ENCODE peak calls at places on chromosomes 5 and 9, in five cellular contexts. One of them, this sample, is unnamed.

GRCh38 chr5:79464695-79465332 is 49.1 kb downstream of the HOMER1 start:
- DNase-seq in HCT116: peak
- DNase-seq in neural progenitor cell: peak
- DNase-seq in fibroblast of lung: peak
- DNase-seq in A549: peak
- DNase-seq in this sample: peak

GRCh38 chr5:148376198-148376597 is 7.6 kb upstream of the FBXO38 start:
- DNase-seq in HCT116: no peak
- DNase-seq in neural progenitor cell: no peak
- DNase-seq in fibroblast of lung: no peak
- DNase-seq in A549: no peak
- DNase-seq in this sample: no peak

GRCh38 chr9:105976257-105976656 is 281.9 kb downstream of the TMEM38B start:
- DNase-seq in HCT116: no peak
- DNase-seq in neural progenitor cell: no peak
- DNase-seq in fibroblast of lung: no peak
- DNase-seq in A549: no peak
- DNase-seq in this sample: no peak

GRCh38 chr5:143920772-143921171 is 108.8 kb downstream of the HMHB1 start:
- DNase-seq in HCT116: no peak
- DNase-seq in neural progenitor cell: no peak
- DNase-seq in fibroblast of lung: no peak
- DNase-seq in A549: no peak
- DNase-seq in this sample: peak

GRCh38 chr9:3954950-3955670 is 344.8 kb downstream of the GLIS3 start:
- DNase-seq in HCT116: no peak
- DNase-seq in neural progenitor cell: peak
- DNase-seq in fibroblast of lung: no peak
- DNase-seq in A549: no peak
- DNase-seq in this sample: no peak

GRCh38 chr9:94084314-94084713 is at the start of gene PTPDC1:
- DNase-seq in HCT116: peak
- DNase-seq in neural progenitor cell: peak
- DNase-seq in fibroblast of lung: peak
- DNase-seq in A549: no peak
- DNase-seq in this sample: peak

GRCh38 chr9:70257991-70258691 is 637 bp upstream of the SMC5 start:
- DNase-seq in HCT116: peak
- DNase-seq in neural progenitor cell: peak
- DNase-seq in fibroblast of lung: peak
- DNase-seq in A549: no peak
- DNase-seq in this sample: peak

GRCh38 chr9:127612993-127613954 is 1.2 kb downstream of the STXBP1 start:
- DNase-seq in HCT116: no peak
- DNase-seq in neural progenitor cell: peak
- DNase-seq in fibroblast of lung: peak
- DNase-seq in A549: peak
- DNase-seq in this sample: peak

GRCh38 chr5:33257807-33258491 is 182.8 kb upstream of the TARS1 start:
- DNase-seq in HCT116: peak
- DNase-seq in neural progenitor cell: no peak
- DNase-seq in fibroblast of lung: peak
- DNase-seq in A549: no peak
- DNase-seq in this sample: peak

GRCh38 chr9:78187763-78188495 is 47.9 kb upstream of the CEP78 start:
- DNase-seq in HCT116: no peak
- DNase-seq in neural progenitor cell: peak
- DNase-seq in fibroblast of lung: no peak
- DNase-seq in A549: no peak
- DNase-seq in this sample: no peak

GRCh38 chr5:2908086-2908485 is 156.6 kb upstream of the IRX2 start:
- DNase-seq in HCT116: no peak
- DNase-seq in neural progenitor cell: no peak
- DNase-seq in fibroblast of lung: no peak
- DNase-seq in A549: no peak
- DNase-seq in this sample: no peak

GRCh38 chr5:164145458-164145857 is 640.0 kb downstream of the MAT2B start:
- DNase-seq in HCT116: no peak
- DNase-seq in neural progenitor cell: no peak
- DNase-seq in fibroblast of lung: no peak
- DNase-seq in A549: no peak
- DNase-seq in this sample: no peak

GRCh38 chr5:133251296-133252132 is 199.7 kb downstream of the HSPA4 start:
- DNase-seq in HCT116: no peak
- DNase-seq in neural progenitor cell: no peak
- DNase-seq in fibroblast of lung: no peak
- DNase-seq in A549: no peak
- DNase-seq in this sample: peak

GRCh38 chr5:68176802-68177479 is 38.6 kb upstream of the PIK3R1 start:
- DNase-seq in HCT116: no peak
- DNase-seq in neural progenitor cell: no peak
- DNase-seq in fibroblast of lung: no peak
- DNase-seq in A549: no peak
- DNase-seq in this sample: no peak

GRCh38 chr5:3734621-3735020 is 139.0 kb downstream of the IRX1 start:
- DNase-seq in HCT116: no peak
- DNase-seq in neural progenitor cell: no peak
- DNase-seq in fibroblast of lung: no peak
- DNase-seq in A549: no peak
- DNase-seq in this sample: no peak

GRCh38 chr9:135370411-135371375 is 108.9 kb upstream of the PPP1R26 start:
- DNase-seq in HCT116: no peak
- DNase-seq in neural progenitor cell: no peak
- DNase-seq in fibroblast of lung: no peak
- DNase-seq in A549: no peak
- DNase-seq in this sample: peak

GRCh38 chr5:63022403-63022802 is 443.8 kb downstream of the LRRC70 start:
- DNase-seq in HCT116: no peak
- DNase-seq in neural progenitor cell: no peak
- DNase-seq in fibroblast of lung: no peak
- DNase-seq in A549: no peak
- DNase-seq in this sample: no peak

DNA sequence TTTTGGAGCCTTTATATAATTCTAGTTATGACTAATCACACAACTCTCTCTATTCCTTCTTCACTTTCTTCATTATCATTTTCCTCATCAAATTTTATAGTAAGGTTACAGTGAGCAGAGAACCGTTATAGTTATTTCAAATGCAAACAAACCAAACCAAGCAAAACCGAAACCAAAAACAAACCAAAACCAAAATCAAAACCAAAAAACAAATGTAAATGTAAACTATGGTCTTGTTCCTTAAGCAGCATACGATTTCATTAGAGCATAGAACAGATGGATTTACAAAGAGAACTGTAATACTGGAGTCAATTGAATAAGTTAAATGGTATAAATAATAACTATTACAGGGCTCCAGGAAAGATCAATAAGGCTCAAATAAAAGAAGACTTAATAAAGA is 447.1 kb downstream of the LRRC70 start:
- DNase-seq in HCT116: no peak
- DNase-seq in neural progenitor cell: no peak
- DNase-seq in fibroblast of lung: no peak
- DNase-seq in A549: no peak
- DNase-seq in this sample: no peak
- H3K4me2 ChIP-seq in HCT116: no peak
- H3K4me2 ChIP-seq in neural progenitor cell: no peak
- H3K4me2 ChIP-seq in fibroblast of lung: no peak
- H3K4me2 ChIP-seq in A549: no peak
- H3K4me2 ChIP-seq in this sample: no peak

DNA sequence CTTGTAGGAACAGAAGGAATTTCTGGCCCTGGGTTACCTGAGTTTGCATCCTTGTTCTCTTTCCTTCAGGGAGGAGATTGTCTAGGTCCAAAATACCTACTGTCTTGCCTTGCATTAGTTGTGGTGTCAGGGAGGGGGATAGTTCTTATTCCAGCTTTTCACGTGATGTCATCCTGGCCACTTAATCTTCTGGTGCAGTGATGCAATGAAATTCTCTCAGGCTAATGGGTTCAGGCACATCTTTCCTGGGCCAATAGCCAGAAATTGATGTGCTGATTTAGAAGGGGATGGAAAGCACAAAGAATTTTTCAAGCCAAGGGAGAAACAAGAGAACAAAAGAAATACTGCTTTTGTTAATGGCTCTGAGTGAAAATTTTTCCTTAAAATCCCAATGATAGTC is 89.5 kb upstream of the SV2C start:
- DNase-seq in HCT116: no peak
- DNase-seq in neural progenitor cell: no peak
- DNase-seq in fibroblast of lung: no peak
- DNase-seq in A549: no peak
- DNase-seq in this sample: no peak
- H3K27ac ChIP-seq in HCT116: no peak
- H3K27ac ChIP-seq in neural progenitor cell: no peak
- H3K27ac ChIP-seq in fibroblast of lung: no peak
- H3K27ac ChIP-seq in A549: no peak
- H3K27ac ChIP-seq in this sample: no peak

GRCh38 chr9:76650692-76651091 is 113.5 kb upstream of the PCA3 start:
- DNase-seq in HCT116: no peak
- DNase-seq in neural progenitor cell: no peak
- DNase-seq in fibroblast of lung: no peak
- DNase-seq in A549: no peak
- DNase-seq in this sample: no peak
- H3K4me2 ChIP-seq in HCT116: no peak
- H3K4me2 ChIP-seq in neural progenitor cell: peak
- H3K4me2 ChIP-seq in fibroblast of lung: peak
- H3K4me2 ChIP-seq in A549: no peak
- H3K4me2 ChIP-seq in this sample: no peak

DNA sequence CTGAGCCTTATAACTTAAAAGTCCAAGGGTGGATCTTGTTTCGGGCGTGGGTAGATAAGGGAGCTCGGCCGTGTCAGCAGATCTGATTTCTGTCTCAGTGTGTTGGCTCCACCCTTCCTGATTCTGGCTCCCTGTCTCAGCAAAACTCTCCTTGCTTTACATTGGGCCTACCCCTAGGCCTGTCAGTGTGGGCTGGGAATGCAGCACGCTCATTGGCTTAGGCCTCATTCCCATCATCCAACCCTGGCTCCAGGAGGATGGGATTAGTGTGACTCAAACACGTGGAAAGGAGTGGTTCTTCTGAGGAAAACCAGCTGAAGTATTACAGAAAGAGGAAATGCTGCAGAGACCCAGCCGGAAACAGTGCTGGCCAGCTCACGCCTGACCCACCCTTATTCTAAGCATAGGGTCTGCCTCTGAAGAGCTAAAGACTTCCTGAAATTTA is 59.9 kb downstream of the ZFAND5 start:
- DNase-seq in HCT116: peak
- DNase-seq in neural progenitor cell: peak
- DNase-seq in fibroblast of lung: peak
- DNase-seq in A549: peak
- DNase-seq in this sample: no peak
- H3K27ac ChIP-seq in HCT116: no peak
- H3K27ac ChIP-seq in neural progenitor cell: no peak
- H3K27ac ChIP-seq in fibroblast of lung: peak
- H3K27ac ChIP-seq in A549: peak
- H3K27ac ChIP-seq in this sample: no peak

GRCh38 chr9:128689293-128689770 is 310 bp downstream of the SET start:
- DNase-seq in HCT116: no peak
- DNase-seq in neural progenitor cell: no peak
- DNase-seq in fibroblast of lung: peak
- DNase-seq in A549: peak
- DNase-seq in this sample: no peak
- H3K4me2 ChIP-seq in HCT116: peak
- H3K4me2 ChIP-seq in neural progenitor cell: peak
- H3K4me2 ChIP-seq in fibroblast of lung: no peak
- H3K4me2 ChIP-seq in A549: no peak
- H3K4me2 ChIP-seq in this sample: no peak

DNA sequence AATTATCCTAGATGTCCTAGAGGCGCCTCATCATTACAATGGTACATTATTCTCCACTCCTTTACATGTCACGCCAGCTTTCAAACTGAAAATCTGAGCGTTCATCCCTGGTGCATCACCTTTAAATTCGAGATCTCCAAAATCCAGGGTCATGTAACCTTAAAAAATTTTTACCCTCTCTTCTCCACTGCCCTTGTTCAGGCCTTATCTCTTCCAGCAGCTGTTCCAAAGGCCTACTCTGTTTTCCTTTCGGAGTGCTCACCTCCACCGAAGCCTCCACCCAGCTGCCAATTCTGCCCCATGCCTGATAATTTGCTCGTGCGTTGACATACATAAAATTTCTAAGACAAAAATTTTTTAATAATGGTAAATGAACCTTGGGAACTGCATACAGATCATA is 955 bp upstream of the MSH3 start:
- DNase-seq in HCT116: no peak
- DNase-seq in neural progenitor cell: no peak
- DNase-seq in fibroblast of lung: no peak
- DNase-seq in A549: no peak
- DNase-seq in this sample: no peak
- H3K27ac ChIP-seq in HCT116: peak
- H3K27ac ChIP-seq in neural progenitor cell: no peak
- H3K27ac ChIP-seq in fibroblast of lung: no peak
- H3K27ac ChIP-seq in A549: peak
- H3K27ac ChIP-seq in this sample: peak

GRCh38 chr9:130474131-130474530 is 29.4 kb downstream of the ASS1 start:
- DNase-seq in HCT116: no peak
- DNase-seq in neural progenitor cell: peak
- DNase-seq in fibroblast of lung: no peak
- DNase-seq in A549: no peak
- DNase-seq in this sample: no peak
- H3K4me2 ChIP-seq in HCT116: no peak
- H3K4me2 ChIP-seq in neural progenitor cell: peak
- H3K4me2 ChIP-seq in fibroblast of lung: no peak
- H3K4me2 ChIP-seq in A549: no peak
- H3K4me2 ChIP-seq in this sample: no peak

GRCh38 chr9:31030741-31031202 is 1353.7 kb upstream of the ACO1 start:
- DNase-seq in HCT116: no peak
- DNase-seq in neural progenitor cell: peak
- DNase-seq in fibroblast of lung: peak
- DNase-seq in A549: no peak
- DNase-seq in this sample: peak

GRCh38 chr9:31028137-31028536 is 1356.3 kb upstream of the ACO1 start:
- DNase-seq in HCT116: no peak
- DNase-seq in neural progenitor cell: no peak
- DNase-seq in fibroblast of lung: no peak
- DNase-seq in A549: no peak
- DNase-seq in this sample: no peak

GRCh38 chr9:31032206-31032605 is 1352.2 kb upstream of the ACO1 start:
- DNase-seq in HCT116: no peak
- DNase-seq in neural progenitor cell: no peak
- DNase-seq in fibroblast of lung: no peak
- DNase-seq in A549: no peak
- DNase-seq in this sample: no peak

GRCh38 chr9:31023793-31024192 is 1360.7 kb upstream of the ACO1 start:
- DNase-seq in HCT116: no peak
- DNase-seq in neural progenitor cell: no peak
- DNase-seq in fibroblast of lung: no peak
- DNase-seq in A549: no peak
- DNase-seq in this sample: no peak

GRCh38 chr9:31027678-31028077 is 1356.8 kb upstream of the ACO1 start:
- DNase-seq in HCT116: no peak
- DNase-seq in neural progenitor cell: no peak
- DNase-seq in fibroblast of lung: no peak
- DNase-seq in A549: no peak
- DNase-seq in this sample: no peak
- H3K27ac ChIP-seq in HCT116: no peak
- H3K27ac ChIP-seq in neural progenitor cell: no peak
- H3K27ac ChIP-seq in fibroblast of lung: no peak
- H3K27ac ChIP-seq in A549: no peak
- H3K27ac ChIP-seq in this sample: no peak